ENCODE peak calls at places on chromosomes 11 and 22, in nine cellular contexts. L is progenitor cell of endocrine pancreas; I is activated CD4-positive, alpha-beta T cell treated with anti-CD3 and anti-CD28 coated beads, Interleukin-2, amount 50 U/mL, for 48 hours; Y is tibial nerve; N is left cardiac atrium; G is activated T-cell treated with anti-CD3 and anti-CD28 coated beads for 24 hours; H is heart right ventricle; D is effector CD4-positive, alpha-beta T cell; F is WTC11. Q is an unnamed sample.

GRCh38 chr22:41480397-41480735 is 11.4 kb downstream of the ACO2 start:
- DNase-seq in N (no peak), F (no peak), L (no peak), I (no peak), D (no peak), Y (no peak), H (no peak), G (no peak), Q (no peak)

GRCh38 chr22:39144101-39144815 is 8.2 kb downstream of the CBX7 start:
- DNase-seq in D (peak; percentile 42), F (no peak), I (peak; percentile 64), L (no peak), G (peak; percentile 46), Y (no peak), H (peak; percentile 39), N (no peak), Q (peak; percentile 87)

GRCh38 chr22:17647452-17647851 is 8.9 kb downstream of the BCL2L13 start:
- DNase-seq in G (no peak), Y (no peak), L (no peak), N (no peak), F (no peak), I (no peak), D (no peak), H (no peak), Q (no peak)

GRCh38 chr22:17106785-17107546 is 14.2 kb downstream of the TMEM121B start:
- DNase-seq in Y (no peak), L (no peak), G (no peak), D (no peak), H (no peak), F (no peak), I (peak; percentile 45), N (no peak), Q (no peak)

GRCh38 chr11:134052988-134053945 is 15.6 kb upstream of the JAM3 start:
- DNase-seq in F (no peak), G (no peak), L (no peak), I (no peak), D (no peak), Y (no peak), N (no peak), H (no peak), Q (no peak)

GRCh38 chr11:112537846-112538330 is 277.2 kb upstream of the PLET1 start:
- DNase-seq in H (no peak), L (no peak), F (no peak), I (no peak), D (no peak), Y (no peak), N (no peak), G (no peak), Q (no peak)

GRCh38 chr11:75325713-75326438 is 25.6 kb downstream of the ARRB1 start:
- DNase-seq in N (peak; percentile 85), I (peak; percentile 76), F (no peak), H (peak; percentile 45), L (no peak), Y (no peak), G (peak; percentile 56), D (no peak), Q (no peak)

GRCh38 chr11:44469412-44469811 is 96.1 kb upstream of the CD82 start:
- DNase-seq in F (no peak), I (no peak), L (no peak), N (no peak), H (no peak), Y (no peak), G (no peak), D (no peak), Q (no peak)

GRCh38 chr22:47411006-47411405 is 648.6 kb downstream of the TBC1D22A start:
- DNase-seq in I (no peak), N (no peak), Y (no peak), D (no peak), F (no peak), G (no peak), H (no peak), L (no peak), Q (no peak)

GRCh38 chr22:31676700-31677099 is 14.7 kb upstream of the PISD start:
- DNase-seq in H (peak; percentile 94), I (peak; percentile 96), N (peak; percentile 97), G (peak; percentile 89), Y (peak; percentile 88), F (peak; percentile 94), D (peak; percentile 85), L (peak; percentile 73), Q (peak; percentile 97)

GRCh38 chr11:5737091-5737490 is 843 bp downstream of the OR56B1 start:
- DNase-seq in L (no peak), Y (no peak), G (no peak), F (no peak), D (no peak), H (no peak), N (no peak), I (no peak), Q (no peak)

GRCh38 chr22:42714768-42715430 is 5.8 kb downstream of the A4GALT start:
- DNase-seq in L (no peak), N (no peak), I (no peak), Y (no peak), H (no peak), F (no peak), G (no peak), D (no peak), Q (no peak)

GRCh38 chr22:20514658-20515406 is 7.4 kb downstream of the MED15 start:
- DNase-seq in Y (no peak), N (peak; percentile 66), D (no peak), I (no peak), L (no peak), F (no peak), G (no peak), H (no peak), Q (peak; percentile 32)

GRCh38 chr22:44576311-44577260 is 78.6 kb upstream of the RTL6 start:
- DNase-seq in L (no peak), G (no peak), Y (no peak), D (no peak), N (no peak), F (no peak), H (no peak), I (no peak), Q (peak; percentile 30)

GRCh38 chr11:121071456-121072236 is 29.4 kb upstream of the TECTA start:
- DNase-seq in G (no peak), D (no peak), I (no peak), H (no peak), F (no peak), L (no peak), Y (no peak), N (no peak), Q (no peak)

GRCh38 chr22:42910221-42910942 is 53.3 kb upstream of the ARFGAP3 start:
- DNase-seq in N (no peak), D (no peak), L (no peak), Y (no peak), H (no peak), I (no peak), F (no peak), G (no peak), Q (peak; percentile 53)

GRCh38 chr11:61855939-61856730 is 28.0 kb downstream of the FADS2 start:
- DNase-seq in F (no peak), D (no peak), H (no peak), G (no peak), N (no peak), Y (no peak), L (no peak), I (no peak), Q (no peak)

Q was measured in upper lobe of left lung.